ENCODE peak calls at places on chromosomes 16 and 17, in eight cellular contexts. X is HCT116, T is spleen, Y is Panc1, K is H1, F is transverse colon, M is sigmoid colon, O is prostate gland. P is an unnamed sample. For H3K4me1, the result is how much of the 10 kb centered on the place peaks cover.

GRCh38 chr17:79947351-79948031 is 88.2 kb downstream of the TBC1D16 start:
- DNase-seq in X (no peak), T (peak), Y (no peak), K (no peak), F (no peak), M (peak), O (no peak), P (peak)

GRCh38 chr17:17921192-17922082 is 50.8 kb downstream of the TOM1L2 start:
- DNase-seq in X (peak), T (no peak), Y (no peak), K (peak), F (no peak), M (peak), O (no peak), P (no peak)

GRCh38 chr17:29677139-29677834 is 54.6 kb upstream of the CORO6 start:
- DNase-seq in X (no peak), T (no peak), Y (no peak), K (no peak), F (no peak), M (peak), O (no peak), P (no peak)

GRCh38 chr17:80877095-80877828 is 114.4 kb upstream of the CHMP6 start:
- DNase-seq in X (no peak), T (peak), Y (no peak), K (no peak), F (peak), M (no peak), O (no peak), P (no peak)

GRCh38 chr17:80124351-80124981 is 22.5 kb downstream of the EIF4A3 start:
- DNase-seq in X (peak), T (no peak), Y (no peak), K (peak), F (no peak), M (peak), O (peak), P (no peak)

GRCh38 chr17:7294614-7295153 is at the start of gene YBX2:
- DNase-seq in X (peak), T (peak), Y (no peak), K (no peak), F (peak), M (no peak), O (peak), P (peak)

GRCh38 chr16:25005445-25006306 is 9.5 kb downstream of the ARHGAP17 start:
- DNase-seq in X (no peak), T (no peak), Y (no peak), K (no peak), F (no peak), M (no peak), O (no peak), P (no peak)

GRCh38 chr16:47374629-47375028 is 86.2 kb downstream of the ITFG1 start:
- DNase-seq in X (no peak), T (no peak), Y (no peak), K (no peak), F (no peak), M (no peak), O (no peak), P (no peak)

GRCh38 chr16:22685162-22685830 is 128.7 kb upstream of the HS3ST2 start:
- DNase-seq in X (no peak), T (no peak), Y (no peak), K (no peak), F (peak), M (peak), O (peak), P (no peak)

GRCh38 chr16:72203401-72203800 is 31.4 kb upstream of the PMFBP1 start:
- DNase-seq in X (no peak), T (no peak), Y (no peak), K (no peak), F (peak), M (no peak), O (no peak), P (no peak)

GRCh38 chr17:82845163-82845807 is 5.5 kb upstream of the ZNF750 start:
- DNase-seq in X (no peak), T (peak), Y (no peak), K (no peak), F (no peak), M (peak), O (no peak), P (no peak)

GRCh38 chr17:41404024-41404651 is 6.7 kb upstream of the KRT31 start:
- DNase-seq in X (peak), T (no peak), Y (peak), K (no peak), F (no peak), M (no peak), O (no peak), P (peak)

GRCh38 chr17:31392002-31392855 is 754 bp downstream of the RAB11FIP4 start:
- DNase-seq in X (no peak), T (peak), Y (no peak), K (no peak), F (no peak), M (no peak), O (no peak), P (no peak)

GRCh38 chr17:44069974-44070454 is 521 bp upstream of the G6PC3 start:
- DNase-seq in X (peak), T (no peak), Y (no peak), K (no peak), F (no peak), M (no peak), O (no peak), P (no peak)

GRCh38 chr16:86476956-86477530 is 33.3 kb upstream of the FOXF1 start:
- DNase-seq in X (no peak), T (no peak), Y (no peak), K (no peak), F (no peak), M (no peak), O (no peak), P (no peak)

GRCh38 chr16:56789360-56789759 is 59.4 kb downstream of the NUP93 start:
- DNase-seq in X (peak), T (no peak), Y (peak), K (no peak), F (peak), M (no peak), O (peak), P (no peak)

GRCh38 chr16:49350265-49351103 is 23.1 kb upstream of the C16orf78 start:
- DNase-seq in X (peak), T (no peak), Y (peak), K (no peak), F (peak), M (no peak), O (peak), P (no peak)

GRCh38 chr17:79930077-79930785 is 91.0 kb upstream of the CBX4 start:
- DNase-seq in X (no peak), T (no peak), Y (no peak), K (no peak), F (no peak), M (no peak), O (no peak), P (no peak)

GRCh38 chr17:13323990-13324389 is 277.7 kb downstream of the HS3ST3A1 start:
- DNase-seq in X (no peak), T (no peak), Y (no peak), K (no peak), F (no peak), M (no peak), O (no peak), P (no peak)

GRCh38 chr17:13321932-13322701 is 279.6 kb downstream of the HS3ST3A1 start:
- DNase-seq in X (no peak), T (no peak), Y (no peak), K (no peak), F (no peak), M (no peak), O (no peak), P (no peak)

GRCh38 chr17:13320046-13320785 is 281.5 kb downstream of the HS3ST3A1 start:
- DNase-seq in X (no peak), T (no peak), Y (no peak), K (no peak), F (no peak), M (no peak), O (no peak), P (no peak)
- H3K4me3 ChIP-seq in X (no peak), T (no peak), Y (no peak), K (no peak), F (no peak), M (no peak), O (no peak), P (no peak)

GRCh38 chr16:743794-744500 is 3.1 kb upstream of the CIAO3 start:
- DNase-seq in X (no peak), T (peak), Y (no peak), K (no peak), F (no peak), M (no peak), O (no peak), P (no peak)

GRCh38 chr16:741986-742629 is 1.3 kb upstream of the CIAO3 start:
- DNase-seq in X (no peak), T (peak), Y (no peak), K (no peak), F (no peak), M (no peak), O (no peak), P (no peak)

GRCh38 chr16:740459-740763 is 386 bp downstream of the CIAO3 start:
- DNase-seq in X (no peak), T (no peak), Y (no peak), K (no peak), F (peak), M (no peak), O (no peak), P (no peak)

GRCh38 chr16:739560-740458 is 988 bp downstream of the CIAO3 start:
- DNase-seq in X (no peak), T (peak), Y (no peak), K (no peak), F (no peak), M (no peak), O (no peak), P (no peak)

DNA sequence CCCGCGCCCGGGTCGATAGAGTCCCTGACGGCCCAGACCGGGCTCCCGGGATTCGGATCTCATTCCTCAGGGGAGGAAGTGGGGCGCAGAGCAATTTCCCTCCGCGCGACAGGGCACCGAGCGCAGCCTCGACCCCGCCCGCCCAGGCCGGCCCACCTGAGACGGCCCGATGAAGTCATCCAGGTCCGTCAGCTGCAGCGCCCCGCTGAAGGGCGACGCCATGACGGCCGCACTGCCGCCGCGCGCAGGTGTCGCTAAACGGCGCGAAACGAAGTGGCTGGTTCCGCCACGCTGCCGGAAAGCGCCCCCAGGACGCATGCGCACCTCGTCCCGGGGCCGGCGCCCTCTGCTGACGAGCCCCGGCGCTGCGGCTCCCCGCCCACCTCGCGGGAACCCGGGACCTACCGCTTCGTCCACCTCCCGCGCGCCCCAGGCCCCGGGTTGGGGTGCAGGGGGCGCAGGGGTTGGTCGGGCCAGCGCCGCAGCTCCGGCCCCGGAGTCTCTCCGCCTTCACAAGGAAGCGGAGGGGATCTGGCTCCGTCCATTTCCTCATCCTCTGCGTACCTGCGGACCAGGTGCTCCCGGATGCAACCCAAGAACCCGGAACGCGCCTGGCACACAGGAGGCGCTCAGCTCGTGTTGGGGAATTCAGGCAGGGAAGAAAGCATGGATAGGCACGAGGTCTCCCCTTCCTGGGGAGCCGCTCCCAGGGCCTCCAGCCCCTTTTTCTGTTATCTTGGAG is at the start of gene CIAO3:
- DNase-seq in X (peak), T (peak), Y (no peak), K (no peak), F (peak), M (peak), O (peak), P (peak)
- TF ChIP-seq POLR2AphosphoS5 in X (peak), T (peak), Y (peak), K (peak), F (peak), M (peak), O (peak), P (peak)

GRCh38 chr17:77371888-77372443 is 231.2 kb downstream of the SEC14L1 start:
- DNase-seq in X (no peak), T (peak), Y (no peak), K (no peak), F (no peak), M (no peak), O (no peak), P (no peak)
- H3K4me1 ChIP-seq in X (under half), T (half or more), Y (half or more), K (under half), F (half or more), M (under half), O (under half), P (under half)

DNA sequence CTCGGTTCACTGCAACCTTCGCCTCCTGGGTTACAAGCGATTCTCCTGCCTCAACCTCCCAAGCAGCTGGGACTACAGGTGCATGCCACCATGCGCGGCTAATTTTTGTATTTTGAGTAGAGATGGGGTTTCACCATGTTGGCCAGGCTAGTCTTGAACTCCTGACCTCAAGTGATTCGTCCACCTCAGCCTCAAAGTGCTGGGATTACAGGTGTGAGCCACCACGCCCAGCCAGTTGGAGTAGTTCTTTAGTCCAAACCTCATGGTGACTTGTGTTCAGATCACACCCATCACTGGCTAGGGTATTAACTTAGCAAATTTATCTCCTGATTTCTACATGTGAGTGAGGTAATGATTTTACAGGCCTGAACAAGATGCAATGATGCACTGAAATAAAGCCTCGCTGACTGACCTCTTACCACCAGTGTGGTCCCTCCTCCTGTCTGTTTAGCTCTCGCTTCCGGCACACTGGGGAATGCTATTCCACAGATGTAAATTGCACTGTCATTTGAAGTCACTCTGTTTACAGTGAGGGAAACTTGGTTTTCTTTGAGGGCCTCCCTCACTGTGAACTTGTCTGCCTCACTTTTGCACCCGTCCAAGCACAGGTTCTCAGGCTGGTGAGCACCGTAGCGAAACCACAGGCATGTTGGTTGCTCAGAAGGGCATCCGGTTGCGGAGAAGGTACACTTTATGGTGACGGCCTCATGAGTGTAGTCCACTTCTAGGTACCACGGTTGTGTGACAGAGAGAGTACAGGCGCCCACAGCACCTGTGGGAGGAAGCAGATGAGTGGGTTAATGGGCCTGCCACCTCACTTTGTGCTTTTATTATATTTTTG is 5.5 kb downstream of the IGSF6 start:
- DNase-seq in X (no peak), T (peak), Y (no peak), K (no peak), F (peak), M (no peak), O (no peak), P (no peak)
- H3K4me3 ChIP-seq in X (no peak), T (no peak), Y (no peak), K (no peak), F (no peak), M (no peak), O (no peak), P (no peak)

DNA sequence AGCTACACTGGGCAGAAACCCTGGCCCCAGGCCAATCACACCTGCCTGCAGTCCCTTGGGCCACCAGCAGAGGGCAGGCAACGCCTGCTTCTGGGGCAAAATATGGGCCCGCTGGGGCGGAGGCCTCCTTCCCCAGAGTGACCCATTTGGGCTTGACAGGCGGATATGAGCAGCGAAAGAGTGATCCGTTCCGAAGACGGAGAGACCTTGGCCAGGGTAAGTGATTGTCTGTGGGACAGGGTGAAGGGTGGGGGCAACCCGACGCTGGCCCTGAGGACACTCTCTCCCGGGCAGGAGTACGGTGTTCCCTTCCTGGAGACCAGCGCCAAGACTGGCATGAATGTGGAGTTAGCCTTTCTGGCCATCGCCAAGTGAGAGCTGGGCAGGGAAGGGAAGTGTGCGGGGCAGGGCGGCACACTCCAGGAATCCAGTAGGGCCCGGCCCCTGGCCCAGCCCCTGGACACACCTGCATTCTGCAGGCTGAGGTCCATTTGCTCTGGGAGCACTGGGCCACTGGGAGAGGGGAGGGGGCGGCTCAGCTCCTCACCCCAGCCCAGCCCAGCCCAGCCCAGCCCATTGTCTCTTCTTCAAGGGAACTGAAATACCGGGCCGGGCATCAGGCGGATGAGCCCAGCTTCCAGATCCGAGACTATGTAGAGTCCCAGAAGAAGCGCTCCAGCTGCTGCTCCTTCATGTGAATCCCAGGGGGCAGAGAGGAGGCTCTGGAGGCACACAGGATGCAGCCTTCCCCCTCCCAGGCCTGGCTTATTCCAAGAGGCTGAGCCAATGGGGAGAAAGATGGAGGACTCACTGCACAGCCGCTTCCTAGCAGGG is 3.5 kb upstream of the NHERF1 start:
- DNase-seq in X (peak), T (peak), Y (peak), K (no peak), F (peak), M (peak), O (peak), P (peak)
- TF ChIP-seq POLR2AphosphoS5 in X (peak), T (peak), Y (peak), K (no peak), F (peak), M (peak), O (peak), P (peak)

GRCh38 chr16:4231886-4232285 is 10.0 kb downstream of the SRL start:
- DNase-seq in X (no peak), T (no peak), Y (no peak), K (no peak), F (no peak), M (no peak), O (no peak), P (no peak)
- H3K4me1 ChIP-seq in X (under half), T (under half), Y (under half), K (under half), F (under half), M (under half), O (under half), P (under half)

DNA sequence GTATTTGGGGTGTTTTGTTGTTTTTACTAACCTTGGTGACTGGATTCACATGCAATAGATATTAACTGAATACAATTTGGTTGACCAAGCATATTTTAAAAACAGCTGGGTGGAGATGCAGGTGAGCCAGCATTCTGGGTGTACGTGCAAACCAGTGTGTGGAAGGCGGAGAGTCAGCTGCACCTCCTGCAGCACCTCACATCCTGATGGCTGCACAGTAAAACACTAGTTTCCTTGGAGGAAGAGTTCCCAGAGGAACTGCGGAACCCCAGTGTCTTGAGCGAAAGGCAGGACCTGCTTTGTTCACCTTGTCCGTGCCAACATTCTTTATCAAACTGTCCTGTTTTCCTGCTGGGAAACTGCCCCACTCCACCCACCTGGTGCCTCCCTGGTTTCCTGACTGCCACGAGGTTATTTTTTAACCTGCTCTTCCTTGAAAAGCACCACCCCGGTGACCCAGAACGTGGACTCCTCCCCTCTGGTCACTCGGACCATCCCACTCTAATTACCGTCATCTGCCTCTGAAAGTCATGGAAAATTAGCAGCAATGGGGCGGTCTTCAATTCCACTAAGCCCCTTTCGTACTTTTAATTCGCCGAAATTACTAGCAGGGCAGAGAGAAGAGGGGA is 1.0 kb upstream of the YPEL2 start:
- DNase-seq in X (no peak), T (peak), Y (no peak), K (no peak), F (peak), M (peak), O (peak), P (peak)
- H3K4me3 ChIP-seq in X (no peak), T (peak), Y (peak), K (peak), F (peak), M (no peak), O (peak), P (no peak)